ENCODE peak calls at places on chromosome 10, in four cellular contexts. G is CD4-positive, alpha-beta T cell; V is K562; P is RWPE1. H is an unnamed sample.

GRCh38 chr10:93259126-93259525 is 185.4 kb downstream of the CYP26A1 start:
- DNase-seq in G (no peak), V (no peak), P (no peak), H (no peak)

GRCh38 chr10:89184638-89185037 is 22.5 kb downstream of the CH25H start:
- DNase-seq in G (no peak), V (no peak), P (no peak), H (no peak)

GRCh38 chr10:48556065-48556464 is 48.8 kb downstream of the ARHGAP22 start:
- DNase-seq in G (no peak), V (no peak), P (no peak), H (no peak)

GRCh38 chr10:43225787-43226153 is 41.1 kb downstream of the RASGEF1A start:
- DNase-seq in G (no peak), V (no peak), P (no peak), H (no peak)

GRCh38 chr10:32962541-32962940 is 4.5 kb upstream of the ITGB1 start:
- DNase-seq in G (no peak), V (peak), P (no peak), H (peak)

GRCh38 chr10:30747633-30748032 is 118.1 kb upstream of the LYZL2 start:
- DNase-seq in G (no peak), V (no peak), P (no peak), H (peak)

GRCh38 chr10:86716466-86716865 is 40.0 kb upstream of the BMPR1A start:
- DNase-seq in G (no peak), V (no peak), P (no peak), H (no peak)

GRCh38 chr10:119619215-119619614 is 22.5 kb upstream of the TIAL1 start:
- DNase-seq in G (no peak), V (no peak), P (no peak), H (no peak)

GRCh38 chr10:51422311-51423120 is 276.9 kb downstream of the CSTF2T start:
- DNase-seq in G (no peak), V (peak), P (peak), H (peak)

GRCh38 chr10:69389827-69390490 is 26.8 kb downstream of the TACR2 start:
- DNase-seq in G (no peak), V (peak), P (peak), H (peak)

GRCh38 chr10:102596506-102596971 is 47.7 kb upstream of the TRIM8 start:
- DNase-seq in G (no peak), V (peak), P (peak), H (peak)

GRCh38 chr10:4334853-4335252 is 491.2 kb upstream of the AKR1E2 start:
- DNase-seq in G (no peak), V (no peak), P (no peak), H (no peak)

GRCh38 chr10:86366033-86366901 is at the start of gene GRID1:
- DNase-seq in G (no peak), V (peak), P (no peak), H (peak)

GRCh38 chr10:121077331-121077730 is 226.2 kb downstream of the WDR11 start:
- DNase-seq in G (no peak), V (no peak), P (peak), H (no peak)

GRCh38 chr10:43160919-43161251 is 22.6 kb downstream of the CSGALNACT2 start:
- DNase-seq in G (no peak), V (no peak), P (no peak), H (no peak)

GRCh38 chr10:58027431-58027830 is 240.3 kb downstream of the IPMK start:
- DNase-seq in G (no peak), V (no peak), P (no peak), H (peak)

GRCh38 chr10:129968937-129969527 is 5.0 kb upstream of the EBF3 start:
- DNase-seq in G (no peak), V (no peak), P (no peak), H (no peak)

GRCh38 chr10:33612116-33612515 is 277.6 kb upstream of the NRP1 start:
- DNase-seq in G (no peak), V (no peak), P (peak), H (peak)

GRCh38 chr10:29446327-29446726 is 157.5 kb downstream of the LYZL1 start:
- DNase-seq in G (no peak), V (no peak), P (no peak), H (peak)

GRCh38 chr10:15262036-15262713 is 93.7 kb upstream of the NMT2 start:
- DNase-seq in G (no peak), V (no peak), P (peak), H (peak)

GRCh38 chr10:74949434-74949833 is 123.0 kb downstream of the KAT6B start:
- DNase-seq in G (no peak), V (no peak), P (no peak), H (peak)

GRCh38 chr10:133325761-133326463 is 10.8 kb downstream of the CALY start:
- DNase-seq in G (no peak), V (no peak), P (no peak), H (no peak)

GRCh38 chr10:131084791-131085585 is 226.5 kb downstream of the TCERG1L start:
- DNase-seq in G (no peak), V (no peak), P (no peak), H (no peak)

GRCh38 chr10:114174462-114175190 is 623 bp upstream of the CCDC186 start:
- DNase-seq in G (no peak), V (no peak), P (peak), H (peak)

GRCh38 chr10:77925795-77926565 is 575 bp downstream of the DLG5 start:
- DNase-seq in G (no peak), V (peak), P (peak), H (peak)

GRCh38 chr10:42707229-42707628 is 68.9 kb upstream of the ZNF33B start:
- DNase-seq in G (no peak), V (no peak), P (no peak), H (no peak)

GRCh38 chr10:6649903-6650302 is 69.8 kb upstream of the PRKCQ start:
- DNase-seq in G (no peak), V (no peak), P (no peak), H (no peak)

GRCh38 chr10:69419761-69420126 is 3.0 kb upstream of the TACR2 start:
- DNase-seq in G (no peak), V (no peak), P (no peak), H (no peak)

GRCh38 chr10:10514790-10515189 is 502.9 kb upstream of the CELF2 start:
- DNase-seq in G (no peak), V (no peak), P (no peak), H (no peak)

GRCh38 chr10:133444342-133445267 is 9.1 kb upstream of the SCART1 start:
- DNase-seq in G (no peak), V (no peak), P (no peak), H (no peak)

GRCh38 chr10:62735464-62736188 is 68.9 kb upstream of the ADO start:
- DNase-seq in G (no peak), V (peak), P (peak), H (peak)
- TF ChIP-seq CTCF in G (no peak), V (no peak), P (no peak), H (no peak)

GRCh38 chr10:13791483-13791882 is 204.7 kb downstream of the PRPF18 start:
- DNase-seq in G (no peak), V (no peak), P (no peak), H (no peak)

GRCh38 chr10:13788701-13789447 is 202.1 kb downstream of the PRPF18 start:
- DNase-seq in G (no peak), V (no peak), P (no peak), H (peak)

GRCh38 chr10:13790196-13790595 is 203.4 kb downstream of the PRPF18 start:
- DNase-seq in G (no peak), V (no peak), P (no peak), H (no peak)

GRCh38 chr10:13788320-13788600 is 201.5 kb downstream of the PRPF18 start:
- DNase-seq in G (no peak), V (no peak), P (no peak), H (peak)

GRCh38 chr10:13789448-13789829 is 202.7 kb downstream of the PRPF18 start:
- DNase-seq in G (no peak), V (no peak), P (no peak), H (no peak)
- H3K27ac ChIP-seq in G (no peak), V (no peak), P (no peak), H (peak)

GRCh38 chr10:127813290-127813689 is 76.3 kb downstream of the FOXI2 start:
- DNase-seq in G (no peak), V (no peak), P (no peak), H (no peak)

DNA sequence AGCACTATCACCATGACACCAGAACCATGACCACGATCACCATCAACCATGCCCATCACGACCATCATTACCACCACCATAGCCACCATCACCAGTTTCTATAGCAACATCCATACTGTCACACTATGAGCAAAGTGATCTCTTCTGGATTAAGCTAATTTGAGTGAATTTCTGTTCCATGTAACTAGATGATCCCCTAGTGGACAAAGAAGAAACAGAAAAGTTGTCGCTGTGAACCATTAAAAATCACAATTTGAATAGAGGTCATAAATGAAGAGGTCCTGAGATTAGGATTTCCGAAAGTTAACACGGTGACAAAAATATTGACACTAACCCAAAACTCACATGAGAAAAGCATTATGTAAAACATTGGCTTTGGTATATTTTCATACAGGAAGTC is 77.6 kb downstream of the CLRN3 start:
- DNase-seq in G (no peak), V (no peak), P (no peak), H (no peak)
- TF ChIP-seq CTCF in G (no peak), V (no peak), P (no peak), H (no peak)

GRCh38 chr10:95287281-95287680 is 3.5 kb downstream of the PDLIM1 start:
- DNase-seq in G (no peak), V (no peak), P (no peak), H (no peak)
- H3K27ac ChIP-seq in G (no peak), V (no peak), P (no peak), H (no peak)

GRCh38 chr10:1069680-1070079 is 13.5 kb downstream of the WDR37 start:
- DNase-seq in G (no peak), V (no peak), P (no peak), H (no peak)

GRCh38 chr10:1078668-1079067 is 22.5 kb downstream of the WDR37 start:
- DNase-seq in G (no peak), V (no peak), P (no peak), H (no peak)

GRCh38 chr10:1074063-1074747 is 18.0 kb downstream of the WDR37 start:
- DNase-seq in G (no peak), V (no peak), P (no peak), H (no peak)

GRCh38 chr10:1070939-1071338 is 14.8 kb downstream of the WDR37 start:
- DNase-seq in G (no peak), V (no peak), P (no peak), H (peak)

GRCh38 chr10:1074748-1075358 is 18.7 kb downstream of the WDR37 start:
- DNase-seq in G (no peak), V (no peak), P (no peak), H (no peak)
- TF ChIP-seq CTCF in G (peak), V (peak), P (no peak), H (peak)

DNA sequence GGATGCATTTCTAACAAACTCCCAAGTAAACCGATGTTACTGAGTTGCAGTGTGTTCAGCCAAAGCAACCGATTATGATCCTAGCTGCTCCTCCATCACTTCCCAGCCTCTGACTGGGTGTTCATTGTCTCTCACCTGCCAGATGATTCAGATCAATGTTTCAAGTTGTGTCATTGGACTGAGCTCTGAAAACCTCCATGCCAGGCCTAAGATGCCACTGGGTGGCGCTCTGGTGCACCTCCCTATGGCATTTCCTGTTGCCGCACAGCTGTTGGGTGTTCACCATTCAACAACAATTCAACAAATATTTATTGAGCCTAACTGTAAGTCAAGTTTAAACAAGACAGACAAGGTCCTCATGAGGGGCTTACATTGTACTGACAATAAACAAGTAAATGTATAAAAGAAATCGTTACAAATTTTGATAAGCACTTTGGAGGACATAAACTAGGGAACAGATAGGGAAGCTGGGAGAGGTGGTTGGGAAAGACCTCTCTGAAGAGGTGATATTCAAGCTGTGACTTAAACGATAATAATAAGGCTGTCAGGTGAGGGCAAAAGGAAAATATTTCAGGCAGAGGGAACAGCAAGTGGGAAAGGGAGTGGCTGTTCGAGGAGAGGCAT is 22.8 kb downstream of the RGR start:
- DNase-seq in G (peak), V (peak), P (no peak), H (peak)
- H3K27ac ChIP-seq in G (no peak), V (no peak), P (no peak), H (no peak)

GRCh38 chr10:117537436-117537903 is 5.1 kb upstream of the EMX2 start:
- DNase-seq in G (peak), V (peak), P (peak), H (no peak)
- TF ChIP-seq CTCF in G (no peak), V (peak), P (peak), H (peak)

H was measured in fibroblast of lung.